ENCODE peak calls at places on chromosomes 11 and 22, in ten cellular contexts. O, C, L, B, X, T, Z, V, I and M are unnamed samples.

GRCh38 chr11:62147545-62147944 is 23.7 kb downstream of the INCENP start:
- DNase-seq in O (no peak), C (no peak), L (no peak), B (no peak), I (no peak), V (no peak), X (no peak), Z (no peak), T (no peak), M (no peak)

GRCh38 chr11:116852261-116853125 is 15.1 kb upstream of the APOA1 start:
- DNase-seq in C (no peak), T (peak; percentile 65), B (no peak), X (no peak), L (peak; percentile 85), Z (peak; percentile 59), O (no peak), I (no peak), V (no peak), M (peak; percentile 67)

GRCh38 chr11:1745701-1746320 is 4.6 kb downstream of the IFITM10 start:
- DNase-seq in X (no peak), C (no peak), B (no peak), V (no peak), I (peak; percentile 13), T (no peak), L (no peak), O (no peak), Z (no peak), M (no peak)

GRCh38 chr22:49632199-49633009 is 195.3 kb downstream of the BRD1 start:
- DNase-seq in V (peak; percentile 68), Z (no peak), B (no peak), I (no peak), C (peak; percentile 79), O (peak; percentile 68), T (peak; percentile 52), X (peak; percentile 54), L (peak; percentile 73), M (no peak)

GRCh38 chr11:34168642-34169051 is 63.2 kb downstream of the NAT10 start:
- DNase-seq in V (no peak), X (no peak), B (no peak), Z (no peak), C (no peak), T (no peak), I (no peak), O (no peak), L (peak; percentile 40), M (no peak)

GRCh38 chr11:44675906-44676305 is 50.9 kb upstream of the TSPAN18 start:
- DNase-seq in I (no peak), T (no peak), V (no peak), Z (no peak), O (no peak), C (no peak), B (no peak), L (no peak), X (no peak), M (no peak)

GRCh38 chr11:13329670-13330401 is 52.2 kb downstream of the BMAL1 start:
- DNase-seq in B (no peak), O (no peak), I (no peak), C (no peak), X (no peak), Z (no peak), L (peak; percentile 65), T (no peak), V (no peak), M (no peak)

GRCh38 chr22:50247748-50248147 is 2.9 kb upstream of the TUBGCP6 start:
- DNase-seq in X (peak; percentile 74), O (no peak), T (peak; percentile 45), B (peak; percentile 66), V (no peak), I (peak; percentile 43), Z (peak; percentile 91), C (no peak), L (peak; percentile 34), M (no peak)

GRCh38 chr22:35834080-35834479 is 116.4 kb downstream of the APOL5 start:
- DNase-seq in L (no peak), I (no peak), T (no peak), O (no peak), B (no peak), V (no peak), Z (no peak), X (no peak), C (no peak), M (no peak)

GRCh38 chr22:35835267-35835997 is 117.8 kb downstream of the APOL5 start:
- DNase-seq in T (no peak), Z (no peak), I (no peak), B (no peak), C (no peak), X (no peak), O (no peak), V (no peak), L (peak; percentile 54), M (no peak)

GRCh38 chr22:35838849-35839646 is 121.4 kb downstream of the APOL5 start:
- DNase-seq in T (peak; percentile 87), I (peak; percentile 36), V (peak; percentile 43), L (peak; percentile 54), B (no peak), X (peak; percentile 18), Z (no peak), O (no peak), C (no peak), M (peak; percentile 12)

GRCh38 chr22:35837328-35837727 is 119.7 kb downstream of the APOL5 start:
- DNase-seq in O (no peak), B (no peak), X (no peak), C (no peak), Z (no peak), T (peak; percentile 15), V (no peak), I (no peak), L (no peak), M (no peak)

GRCh38 chr22:35835998-35836691 is 118.5 kb downstream of the APOL5 start:
- DNase-seq in I (peak; percentile 59), O (peak; percentile 26), X (peak; percentile 43), V (peak; percentile 81), C (no peak), B (no peak), T (peak; percentile 89), Z (no peak), L (peak; percentile 80), M (no peak)
- H3K27ac ChIP-seq in I (peak overlapping the region; percentile 86), O (peak overlapping the region; percentile 78), X (peak overlapping the region; percentile 42), V (peak overlapping the region; percentile 89), C (peak overlapping the region; percentile 25), B (no peak overlapping the region), T (peak overlapping the region; percentile 88), Z (peak overlapping the region; percentile 45), L (peak overlapping the region; percentile 98), M (no peak overlapping the region)

GRCh38 chr22:24444251-24444650 is 16.9 kb downstream of the ADORA2A start:
- DNase-seq in Z (no peak), C (no peak), V (no peak), L (no peak), T (no peak), I (no peak), B (no peak), X (no peak), O (no peak), M (no peak)

GRCh38 chr22:24446291-24446611 is 18.9 kb downstream of the ADORA2A start:
- DNase-seq in X (no peak), C (no peak), I (no peak), Z (no peak), B (no peak), T (no peak), O (no peak), L (no peak), V (no peak), M (no peak)

GRCh38 chr22:24445481-24446290 is 18.3 kb downstream of the ADORA2A start:
- DNase-seq in I (no peak), V (no peak), X (no peak), L (no peak), T (no peak), O (no peak), C (no peak), Z (no peak), B (no peak), M (no peak)

GRCh38 chr22:24443668-24444067 is 16.3 kb downstream of the ADORA2A start:
- DNase-seq in T (no peak), O (no peak), X (no peak), V (no peak), C (no peak), I (no peak), B (no peak), L (no peak), Z (no peak), M (no peak)

DNA sequence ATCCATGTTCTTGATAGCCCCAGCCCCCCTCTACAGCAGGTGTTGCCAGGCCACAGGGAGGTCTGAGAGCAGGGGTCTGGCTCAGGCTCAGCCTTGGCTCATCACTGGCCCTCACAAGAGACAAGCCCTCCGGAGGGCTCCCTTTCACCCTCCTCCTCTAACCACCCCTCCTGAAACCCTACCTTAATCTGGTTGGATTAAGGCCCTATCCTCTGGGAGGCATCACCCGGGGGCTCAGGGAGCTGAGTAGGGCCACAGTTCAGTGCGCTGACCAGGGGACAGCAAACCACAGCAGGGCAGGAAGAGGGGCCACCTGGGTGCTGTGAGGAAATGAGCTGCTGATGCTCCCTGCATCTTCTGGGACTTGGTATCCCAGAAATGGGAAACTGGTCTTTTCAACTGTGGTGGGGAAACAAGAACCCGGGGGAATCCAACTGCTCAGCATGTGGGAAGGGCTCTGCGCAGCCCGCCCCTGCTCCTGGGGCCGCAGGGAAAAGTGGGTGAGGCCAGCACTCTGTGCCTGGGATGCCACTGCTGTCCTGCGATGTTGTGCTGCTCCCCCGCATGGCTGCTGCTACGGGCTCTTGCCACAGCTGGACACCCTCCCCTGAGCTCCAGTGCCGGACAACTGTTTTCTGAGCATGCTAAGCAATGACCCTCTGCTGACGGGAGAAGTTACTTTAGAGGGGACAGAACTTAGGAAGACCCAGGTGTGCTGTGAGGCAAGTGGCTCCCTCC is 17.5 kb downstream of the ADORA2A start:
- DNase-seq in B (no peak), L (no peak), X (no peak), Z (no peak), T (no peak), I (no peak), C (no peak), V (peak; percentile 70), O (no peak), M (no peak)
- H3K27ac ChIP-seq in B (no peak overlapping the region), L (no peak overlapping the region), X (no peak overlapping the region), Z (no peak overlapping the region), T (no peak overlapping the region), I (no peak overlapping the region), C (no peak overlapping the region), V (peak overlapping the region; percentile 3), O (no peak overlapping the region), M (peak overlapping the region; percentile 13)

GRCh38 chr11:4578624-4579023 is 2.9 kb upstream of the OR52I2 start:
- DNase-seq in O (no peak), I (no peak), Z (no peak), B (no peak), X (no peak), T (no peak), C (no peak), V (no peak), L (no peak), M (no peak)
- H3K27ac ChIP-seq in O (no peak overlapping the region), I (no peak overlapping the region), Z (no peak overlapping the region), B (no peak overlapping the region), X (no peak overlapping the region), T (no peak overlapping the region), C (no peak overlapping the region), V (no peak overlapping the region), L (no peak overlapping the region), M (no peak overlapping the region)

GRCh38 chr22:25110846-25111578 is 88.6 kb upstream of the CRYBB3 start:
- DNase-seq in X (peak; percentile 89), V (peak; percentile 93), B (peak; percentile 50), I (peak; percentile 70), Z (peak; percentile 71), O (peak; percentile 49), C (peak; percentile 93), L (peak; percentile 71), T (peak; percentile 75), M (peak; percentile 53)

GRCh38 chr22:25111579-25112517 is 87.8 kb upstream of the CRYBB3 start:
- DNase-seq in I (peak; percentile 80), X (peak; percentile 71), O (no peak), L (no peak), V (peak; percentile 67), C (peak; percentile 80), Z (no peak), T (no peak), B (no peak), M (no peak)

GRCh38 chr22:25114369-25115362 is 85.0 kb upstream of the CRYBB3 start:
- DNase-seq in C (no peak), O (no peak), V (peak; percentile 40), Z (no peak), I (no peak), X (no peak), T (no peak), B (no peak), L (no peak), M (no peak)

GRCh38 chr22:25112538-25113253 is 87.0 kb upstream of the CRYBB3 start:
- DNase-seq in C (no peak), B (no peak), L (no peak), I (no peak), T (no peak), Z (no peak), X (peak; percentile 19), V (peak; percentile 62), O (no peak), M (no peak)

GRCh38 chr22:25113316-25113721 is 86.3 kb upstream of the CRYBB3 start:
- DNase-seq in C (peak; percentile 58), I (peak; percentile 72), L (no peak), T (no peak), B (no peak), Z (no peak), X (peak; percentile 17), O (no peak), V (peak; percentile 86), M (no peak)
- H3K27ac ChIP-seq in C (peak overlapping the region; percentile 85), I (peak overlapping the region; percentile 82), L (no peak overlapping the region), T (no peak overlapping the region), B (no peak overlapping the region), Z (no peak overlapping the region), X (peak overlapping the region; percentile 95), O (peak overlapping the region; percentile 76), V (peak overlapping the region; percentile 84), M (no peak overlapping the region)